ENCODE peak calls at places on chromosomes 13 and 19, in six cellular contexts. Y, U, R, H, S and T are unnamed samples.
A peak's percentile ranks its signal among the peaks of the same experiment; 100 is the strongest.

GRCh38 chr13:71876648-71877279 is 9.8 kb upstream of the DACH1 start:
- DNase-seq in Y (no peak), U (no peak), R (no peak), H (no peak), S (peak; percentile 9), T (no peak)

GRCh38 chr19:29260477-29261317 is 47.7 kb upstream of the UQCRFS1 start:
- DNase-seq in Y (no peak), U (no peak), R (peak; percentile 69), H (peak; percentile 49), S (peak; percentile 3), T (peak; percentile 62)

GRCh38 chr19:51375504-51376221 is 3.2 kb upstream of the NKG7 start:
- DNase-seq in Y (no peak), U (no peak), R (no peak), H (no peak), S (peak; percentile 61), T (peak; percentile 87)

GRCh38 chr19:48999481-49000325 is 6.0 kb downstream of the RUVBL2 start:
- DNase-seq in Y (peak; percentile 81), U (peak; percentile 64), R (peak; percentile 40), H (no peak), S (no peak), T (peak; percentile 67)

GRCh38 chr19:47779524-47780214 is 1.2 kb downstream of the SELENOW start:
- DNase-seq in Y (no peak), U (no peak), R (no peak), H (no peak), S (no peak), T (no peak)

GRCh38 chr13:103164239-103164638 is 98.0 kb upstream of the SLC10A2 start:
- DNase-seq in Y (no peak), U (no peak), R (no peak), H (no peak), S (no peak), T (no peak)

GRCh38 chr13:57716295-57716694 is 84.8 kb downstream of the PCDH17 start:
- DNase-seq in Y (no peak), U (no peak), R (no peak), H (peak; percentile 2), S (no peak), T (peak; percentile 2)

GRCh38 chr13:114071991-114072390 is 60.4 kb downstream of the RASA3 start:
- DNase-seq in Y (no peak), U (peak; percentile 62), R (no peak), H (no peak), S (no peak), T (no peak)

GRCh38 chr13:53513199-53513598 is 484.6 kb downstream of the OLFM4 start:
- DNase-seq in Y (no peak), U (no peak), R (no peak), H (no peak), S (no peak), T (no peak)

DNA sequence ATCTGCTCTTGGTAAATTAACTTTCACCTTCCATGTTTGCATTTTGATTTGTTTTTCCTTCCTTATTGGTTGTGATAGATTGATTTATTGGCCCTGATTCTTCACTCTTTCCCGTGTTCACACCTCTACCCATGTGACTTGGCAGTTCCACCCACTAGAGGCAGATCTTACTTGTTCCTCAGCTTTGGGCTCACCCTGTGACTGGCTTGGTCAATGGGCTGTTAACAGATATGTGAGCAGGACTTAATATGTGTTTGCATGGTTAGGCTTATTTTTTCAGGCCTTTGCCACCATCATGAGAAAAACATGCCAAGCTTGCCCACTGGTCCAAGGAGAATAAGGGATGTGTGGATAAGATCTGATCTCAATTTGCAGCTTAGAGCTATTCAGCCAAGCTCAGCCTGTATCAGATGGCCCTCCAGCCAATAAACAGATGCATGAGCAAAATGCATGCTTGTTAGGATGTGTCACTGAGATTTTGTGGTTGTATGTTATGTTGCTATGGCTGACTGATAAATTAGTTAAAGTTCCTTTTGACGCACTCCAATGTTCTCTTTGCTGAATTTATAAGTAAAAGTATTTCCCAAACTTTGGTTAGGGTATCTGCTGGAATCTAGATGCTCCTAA is 48.0 kb downstream of the RGCC start:
- DNase-seq in Y (no peak), U (no peak), R (no peak), H (no peak), S (no peak), T (no peak)
- TF ChIP-seq MYC in Y (no peak), U (no peak), R (no peak), H (no peak), S (no peak), T (no peak)

GRCh38 chr19:8600816-8601215 is 9.7 kb downstream of the ADAMTS10 start:
- DNase-seq in Y (no peak), U (no peak), R (no peak), H (no peak), S (no peak), T (no peak)
- TF ChIP-seq MAX in Y (no peak), U (no peak), R (no peak), H (no peak), S (no peak), T (no peak)

DNA sequence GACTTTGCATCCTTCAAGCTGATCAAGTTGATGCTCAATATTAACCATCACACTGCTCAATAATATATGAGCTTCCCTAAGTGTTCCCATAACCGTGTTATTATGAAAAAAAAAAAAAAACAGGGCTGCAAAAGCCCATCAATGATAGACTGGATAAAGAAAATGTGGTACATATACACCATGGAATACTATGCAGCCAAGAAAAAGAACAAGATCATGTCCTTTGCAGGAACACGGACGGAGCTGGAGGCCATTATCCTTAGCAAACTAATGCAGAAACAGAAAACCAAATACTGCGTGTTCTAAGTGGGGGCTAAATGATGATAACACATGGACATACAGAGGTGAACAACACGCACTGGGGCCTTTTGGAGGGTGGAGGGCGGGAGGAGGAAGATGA is 58.3 kb downstream of the CACNA1A start:
- DNase-seq in Y (no peak), U (no peak), R (no peak), H (no peak), S (no peak), T (no peak)
- TF ChIP-seq MYC in Y (no peak), U (no peak), R (no peak), H (no peak), S (no peak), T (no peak)

DNA sequence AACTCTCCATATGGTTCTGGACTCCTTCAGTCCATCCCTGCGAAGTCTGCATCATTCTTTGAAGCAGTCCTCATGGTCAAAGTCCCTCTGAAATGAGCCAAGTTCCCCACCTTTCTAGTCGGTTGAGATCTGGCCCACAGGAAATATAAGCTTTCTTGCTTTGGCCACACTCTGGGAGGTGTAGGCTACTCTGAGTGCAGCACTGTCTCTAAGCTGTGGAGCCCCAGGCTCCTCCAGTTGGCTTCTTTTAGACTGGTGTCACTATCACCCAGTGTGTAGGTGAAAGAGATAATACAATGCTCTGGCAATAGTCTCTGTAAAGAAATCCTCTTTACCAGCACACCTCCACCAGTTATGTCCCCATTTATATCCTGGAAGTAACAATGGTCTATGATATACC is 486.5 kb upstream of the KLF12 start:
- DNase-seq in Y (no peak), U (no peak), R (no peak), H (no peak), S (no peak), T (no peak)
- TF ChIP-seq MAX in Y (no peak), U (no peak), R (no peak), H (no peak), S (no peak), T (no peak)

DNA sequence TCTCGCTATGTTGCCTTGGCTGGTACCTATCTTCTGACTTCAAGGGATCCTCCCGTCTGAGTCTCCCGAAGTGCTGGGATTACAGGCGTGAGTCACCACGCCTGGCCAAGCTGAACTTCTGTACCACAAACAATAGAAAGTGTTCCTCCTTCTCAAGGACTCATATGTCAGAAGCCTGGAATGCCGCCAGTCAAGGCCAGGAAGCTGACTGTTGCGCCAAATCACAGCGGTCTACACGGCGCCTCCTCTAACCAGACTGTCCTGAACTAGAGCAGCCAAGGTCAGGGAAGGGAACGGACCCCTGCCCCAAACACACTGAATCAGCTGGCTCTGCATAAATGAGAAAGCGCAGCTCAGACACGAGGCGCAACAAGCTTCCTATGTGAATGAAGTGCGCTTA is 14.6 kb downstream of the RAB20 start:
- DNase-seq in Y (peak; percentile 75), U (peak; percentile 94), R (no peak), H (peak; percentile 80), S (no peak), T (no peak)
- TF ChIP-seq MYC in Y (no peak), U (no peak), R (no peak), H (no peak), S (no peak), T (no peak)

GRCh38 chr13:50917572-50917971 is 8.0 kb downstream of the RNASEH2B start:
- DNase-seq in Y (no peak), U (peak; percentile 31), R (no peak), H (no peak), S (no peak), T (no peak)
- TF ChIP-seq MAX in Y (no peak), U (no peak), R (no peak), H (no peak), S (no peak), T (no peak)